ENCODE peak calls at places on chromosome 5, in seven cellular contexts. G is COR-L47, R is cardiac muscle cell, Q is T-cell, S is astrocyte of the spinal cord, K is NCI-H510A treated with DMSO at 0.1 percent for 48 hours, A is T1000. W is an unnamed sample.

GRCh38 chr5:71832812-71833456 is 113.9 kb downstream of the CARTPT start:
- DNase-seq in G (no peak), R (no peak), Q (no peak), S (no peak), K (no peak), A (no peak), W (no peak)

GRCh38 chr5:172868924-172869565 is 35.0 kb downstream of the ERGIC1 start:
- DNase-seq in G (no peak), R (no peak), Q (no peak), S (peak), K (no peak), A (peak), W (peak)

GRCh38 chr5:132209131-132209530 is 18.5 kb downstream of the P4HA2 start:
- DNase-seq in G (no peak), R (no peak), Q (no peak), S (peak), K (no peak), A (no peak), W (no peak)

GRCh38 chr5:74497706-74498105 is 142.8 kb downstream of the ENC1 start:
- DNase-seq in G (no peak), R (no peak), Q (no peak), S (no peak), K (no peak), A (no peak), W (peak)

GRCh38 chr5:107570805-107571531 is 99.8 kb downstream of the EFNA5 start:
- DNase-seq in G (no peak), R (no peak), Q (no peak), S (no peak), K (peak), A (no peak), W (no peak)

GRCh38 chr5:127941646-127942045 is 141.9 kb upstream of the SLC12A2 start:
- DNase-seq in G (peak), R (no peak), Q (no peak), S (peak), K (no peak), A (no peak), W (no peak)

GRCh38 chr5:89849819-89850515 is 559.6 kb downstream of the CETN3 start:
- DNase-seq in G (no peak), R (peak), Q (no peak), S (peak), K (no peak), A (no peak), W (no peak)

GRCh38 chr5:127423173-127423798 is 94.2 kb upstream of the PRRC1 start:
- DNase-seq in G (no peak), R (no peak), Q (no peak), S (no peak), K (no peak), A (no peak), W (no peak)

GRCh38 chr5:113338628-113339027 is 96.2 kb downstream of the TSSK1B start:
- DNase-seq in G (no peak), R (no peak), Q (no peak), S (no peak), K (no peak), A (no peak), W (no peak)

GRCh38 chr5:137666109-137666850 is 69.6 kb downstream of the KLHL3 start:
- DNase-seq in G (no peak), R (no peak), Q (peak), S (peak), K (no peak), A (no peak), W (no peak)

GRCh38 chr5:8188874-8189588 is 320.1 kb downstream of the MTRR start:
- DNase-seq in G (peak), R (no peak), Q (no peak), S (no peak), K (peak), A (no peak), W (no peak)

W was measured in H54.